ENCODE peak calls at places on chromosomes 16 and 17, in ten cellular contexts. One of them, this sample, is unnamed. For H3K9me3 and H3K36me3, the result is how much of the 10 kb centered on the place peaks cover.

GRCh38 chr17:75765981-75766380 is 989 bp upstream of the GALK1 start:
- DNase-seq in tibial artery: no peak
- DNase-seq in neuronal stem cell: no peak
- DNase-seq in cardiac muscle cell: no peak
- DNase-seq in aorta: peak
- DNase-seq in OCI-LY7: no peak
- DNase-seq in stomach: no peak
- DNase-seq in esophagus muscularis mucosa: no peak
- DNase-seq in CD8-positive, alpha-beta T cell: no peak
- DNase-seq in body of pancreas: no peak
- DNase-seq in this sample: no peak

GRCh38 chr17:16939606-16940115 is 32.3 kb downstream of the TNFRSF13B start:
- DNase-seq in tibial artery: no peak
- DNase-seq in neuronal stem cell: no peak
- DNase-seq in cardiac muscle cell: no peak
- DNase-seq in aorta: peak
- DNase-seq in OCI-LY7: no peak
- DNase-seq in stomach: peak
- DNase-seq in esophagus muscularis mucosa: no peak
- DNase-seq in CD8-positive, alpha-beta T cell: peak
- DNase-seq in body of pancreas: no peak
- DNase-seq in this sample: no peak

GRCh38 chr17:19979917-19980770 is 2.5 kb upstream of the AKAP10 start:
- DNase-seq in tibial artery: peak
- DNase-seq in neuronal stem cell: no peak
- DNase-seq in cardiac muscle cell: peak
- DNase-seq in aorta: peak
- DNase-seq in OCI-LY7: no peak
- DNase-seq in stomach: no peak
- DNase-seq in esophagus muscularis mucosa: no peak
- DNase-seq in CD8-positive, alpha-beta T cell: no peak
- DNase-seq in body of pancreas: peak
- DNase-seq in this sample: no peak

GRCh38 chr17:62627219-62627903 is at the start of gene MRC2:
- DNase-seq in tibial artery: peak
- DNase-seq in neuronal stem cell: peak
- DNase-seq in cardiac muscle cell: peak
- DNase-seq in aorta: peak
- DNase-seq in OCI-LY7: no peak
- DNase-seq in stomach: no peak
- DNase-seq in esophagus muscularis mucosa: no peak
- DNase-seq in CD8-positive, alpha-beta T cell: no peak
- DNase-seq in body of pancreas: peak
- DNase-seq in this sample: no peak

GRCh38 chr17:79919862-79920720 is 80.9 kb upstream of the CBX4 start:
- DNase-seq in tibial artery: no peak
- DNase-seq in neuronal stem cell: no peak
- DNase-seq in cardiac muscle cell: no peak
- DNase-seq in aorta: peak
- DNase-seq in OCI-LY7: no peak
- DNase-seq in stomach: no peak
- DNase-seq in esophagus muscularis mucosa: no peak
- DNase-seq in CD8-positive, alpha-beta T cell: no peak
- DNase-seq in body of pancreas: no peak
- DNase-seq in this sample: no peak

GRCh38 chr17:36188891-36189306 is 7.7 kb downstream of the CCL3L1 start:
- DNase-seq in tibial artery: no peak
- DNase-seq in neuronal stem cell: no peak
- DNase-seq in cardiac muscle cell: peak
- DNase-seq in aorta: no peak
- DNase-seq in OCI-LY7: peak
- DNase-seq in stomach: no peak
- DNase-seq in esophagus muscularis mucosa: no peak
- DNase-seq in CD8-positive, alpha-beta T cell: peak
- DNase-seq in body of pancreas: peak
- DNase-seq in this sample: peak

GRCh38 chr17:17071531-17072360 is 29.5 kb downstream of the MPRIP start:
- DNase-seq in tibial artery: peak
- DNase-seq in neuronal stem cell: no peak
- DNase-seq in cardiac muscle cell: no peak
- DNase-seq in aorta: peak
- DNase-seq in OCI-LY7: no peak
- DNase-seq in stomach: no peak
- DNase-seq in esophagus muscularis mucosa: no peak
- DNase-seq in CD8-positive, alpha-beta T cell: no peak
- DNase-seq in body of pancreas: no peak
- DNase-seq in this sample: no peak

GRCh38 chr17:67050476-67051154 is 6.3 kb downstream of the CACNG1 start:
- DNase-seq in tibial artery: no peak
- DNase-seq in neuronal stem cell: no peak
- DNase-seq in cardiac muscle cell: no peak
- DNase-seq in aorta: no peak
- DNase-seq in OCI-LY7: no peak
- DNase-seq in stomach: no peak
- DNase-seq in esophagus muscularis mucosa: no peak
- DNase-seq in CD8-positive, alpha-beta T cell: no peak
- DNase-seq in body of pancreas: no peak
- DNase-seq in this sample: no peak

GRCh38 chr16:68255712-68256111 is 8.6 kb upstream of the SLC7A6 start:
- DNase-seq in tibial artery: no peak
- DNase-seq in neuronal stem cell: no peak
- DNase-seq in cardiac muscle cell: no peak
- DNase-seq in aorta: no peak
- DNase-seq in OCI-LY7: no peak
- DNase-seq in stomach: no peak
- DNase-seq in esophagus muscularis mucosa: no peak
- DNase-seq in CD8-positive, alpha-beta T cell: no peak
- DNase-seq in body of pancreas: no peak
- DNase-seq in this sample: no peak

GRCh38 chr16:68259007-68259406 is 5.3 kb upstream of the SLC7A6 start:
- DNase-seq in tibial artery: no peak
- DNase-seq in neuronal stem cell: no peak
- DNase-seq in cardiac muscle cell: no peak
- DNase-seq in aorta: no peak
- DNase-seq in OCI-LY7: no peak
- DNase-seq in stomach: no peak
- DNase-seq in esophagus muscularis mucosa: no peak
- DNase-seq in CD8-positive, alpha-beta T cell: no peak
- DNase-seq in body of pancreas: no peak
- DNase-seq in this sample: no peak

GRCh38 chr16:68257251-68257905 is 6.9 kb upstream of the SLC7A6 start:
- DNase-seq in tibial artery: no peak
- DNase-seq in neuronal stem cell: no peak
- DNase-seq in cardiac muscle cell: no peak
- DNase-seq in aorta: no peak
- DNase-seq in OCI-LY7: peak
- DNase-seq in stomach: no peak
- DNase-seq in esophagus muscularis mucosa: no peak
- DNase-seq in CD8-positive, alpha-beta T cell: no peak
- DNase-seq in body of pancreas: no peak
- DNase-seq in this sample: peak

GRCh38 chr16:68259421-68259820 is 4.9 kb upstream of the SLC7A6 start:
- DNase-seq in tibial artery: no peak
- DNase-seq in neuronal stem cell: no peak
- DNase-seq in cardiac muscle cell: no peak
- DNase-seq in aorta: no peak
- DNase-seq in OCI-LY7: no peak
- DNase-seq in stomach: no peak
- DNase-seq in esophagus muscularis mucosa: no peak
- DNase-seq in CD8-positive, alpha-beta T cell: no peak
- DNase-seq in body of pancreas: no peak
- DNase-seq in this sample: no peak

DNA sequence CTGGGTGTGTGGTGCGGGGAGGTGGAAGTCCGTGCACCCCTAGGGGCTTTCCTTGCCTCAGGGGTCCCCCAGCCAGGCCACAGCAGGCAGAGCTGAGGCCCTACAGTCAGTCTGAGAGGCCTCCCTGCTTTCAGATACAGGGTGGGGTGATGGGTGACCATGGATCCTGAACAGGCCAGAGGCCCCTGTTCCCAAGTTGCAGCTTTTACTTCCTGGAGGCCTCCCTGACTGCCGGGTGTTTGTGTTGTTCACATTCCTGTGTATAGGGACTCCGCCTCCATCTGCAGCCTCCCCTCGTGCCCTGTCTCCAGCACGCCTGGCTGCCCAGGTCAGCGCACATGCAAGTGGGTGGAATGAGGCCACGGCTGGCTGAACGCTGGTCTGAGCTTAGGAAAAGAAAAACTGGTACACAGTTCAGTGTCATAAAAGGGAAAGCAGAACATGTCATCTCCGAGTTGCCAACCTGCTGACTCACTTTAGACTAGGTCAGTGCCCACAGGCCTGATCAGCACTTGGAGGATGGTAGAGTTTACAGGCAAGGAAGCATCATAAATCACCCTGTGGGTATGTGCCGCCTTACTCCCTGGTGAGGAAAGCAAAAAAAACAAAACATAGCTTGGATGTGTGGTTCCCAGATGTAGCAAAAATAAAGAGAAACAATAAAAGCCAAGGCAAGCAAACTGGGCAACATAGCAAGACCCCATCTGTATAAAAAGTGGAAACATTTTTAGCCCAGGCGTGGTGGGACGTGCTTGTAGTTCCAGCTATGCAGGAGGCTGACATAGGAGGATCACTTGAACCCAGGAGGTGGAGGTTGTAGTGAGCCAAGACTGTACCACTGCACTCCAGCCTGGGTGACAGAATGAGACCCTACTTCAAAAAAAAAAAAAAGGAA is 6.2 kb upstream of the SLC7A6 start:
- DNase-seq in tibial artery: peak
- DNase-seq in neuronal stem cell: no peak
- DNase-seq in cardiac muscle cell: no peak
- DNase-seq in aorta: peak
- DNase-seq in OCI-LY7: no peak
- DNase-seq in stomach: no peak
- DNase-seq in esophagus muscularis mucosa: no peak
- DNase-seq in CD8-positive, alpha-beta T cell: no peak
- DNase-seq in body of pancreas: no peak
- DNase-seq in this sample: peak
- H3K27ac ChIP-seq in tibial artery: peak
- H3K27ac ChIP-seq in neuronal stem cell: no peak
- H3K27ac ChIP-seq in cardiac muscle cell: no peak
- H3K27ac ChIP-seq in aorta: peak
- H3K27ac ChIP-seq in OCI-LY7: peak
- H3K27ac ChIP-seq in stomach: no peak
- H3K27ac ChIP-seq in esophagus muscularis mucosa: peak
- H3K27ac ChIP-seq in CD8-positive, alpha-beta T cell: no peak
- H3K27ac ChIP-seq in body of pancreas: no peak
- H3K27ac ChIP-seq in this sample: no peak

DNA sequence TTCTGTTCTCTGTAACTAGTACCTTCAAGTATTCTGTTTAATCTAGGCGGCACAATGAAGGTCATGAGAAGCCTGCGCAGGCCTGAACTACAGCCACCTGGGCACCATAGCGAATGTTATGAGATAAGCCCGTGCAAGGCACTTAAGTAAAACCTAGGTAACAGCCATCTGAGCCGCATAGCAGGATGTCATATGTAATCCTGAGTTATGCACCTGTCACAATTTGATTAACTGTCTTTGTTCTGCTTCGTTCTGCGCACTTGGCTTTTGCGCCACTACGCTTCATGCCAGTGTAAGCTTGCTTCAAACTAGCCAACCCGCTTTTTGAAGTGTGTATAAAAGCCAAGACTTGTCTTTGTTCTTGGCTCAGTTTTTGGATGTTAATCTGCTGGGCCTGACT is 449.8 kb downstream of the KCNJ18 start:
- DNase-seq in tibial artery: no peak
- DNase-seq in neuronal stem cell: no peak
- DNase-seq in cardiac muscle cell: no peak
- DNase-seq in aorta: no peak
- DNase-seq in OCI-LY7: no peak
- DNase-seq in stomach: no peak
- DNase-seq in esophagus muscularis mucosa: no peak
- DNase-seq in CD8-positive, alpha-beta T cell: no peak
- DNase-seq in body of pancreas: no peak
- DNase-seq in this sample: no peak
- H3K9me3 ChIP-seq in tibial artery: under half
- H3K9me3 ChIP-seq in neuronal stem cell: under half
- H3K9me3 ChIP-seq in cardiac muscle cell: under half
- H3K9me3 ChIP-seq in aorta: under half
- H3K9me3 ChIP-seq in OCI-LY7: under half
- H3K9me3 ChIP-seq in stomach: under half
- H3K9me3 ChIP-seq in esophagus muscularis mucosa: under half
- H3K9me3 ChIP-seq in CD8-positive, alpha-beta T cell: under half
- H3K9me3 ChIP-seq in body of pancreas: under half
- H3K9me3 ChIP-seq in this sample: under half

DNA sequence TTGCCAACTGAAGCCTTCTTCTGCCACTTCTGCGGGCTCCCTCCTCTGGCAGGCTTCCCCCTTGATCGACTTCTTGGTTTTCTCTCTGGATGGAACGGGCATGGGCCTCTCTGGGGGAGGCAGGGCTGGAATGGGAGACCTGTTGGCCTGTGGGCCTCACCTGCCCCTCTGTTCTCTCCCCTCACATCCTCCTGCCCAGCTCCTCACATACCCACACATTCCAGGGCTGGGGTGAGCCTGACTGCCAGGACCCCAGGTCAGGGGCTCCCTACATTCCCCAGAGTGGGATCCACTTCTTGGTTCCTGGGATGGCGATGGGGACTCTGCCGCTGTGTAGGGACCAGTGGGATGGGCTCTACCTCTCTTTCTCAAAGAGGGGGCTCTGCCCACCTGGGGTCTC is 6.5 kb upstream of the LASP1NB start:
- DNase-seq in tibial artery: no peak
- DNase-seq in neuronal stem cell: no peak
- DNase-seq in cardiac muscle cell: no peak
- DNase-seq in aorta: no peak
- DNase-seq in OCI-LY7: no peak
- DNase-seq in stomach: no peak
- DNase-seq in esophagus muscularis mucosa: no peak
- DNase-seq in CD8-positive, alpha-beta T cell: no peak
- DNase-seq in body of pancreas: no peak
- DNase-seq in this sample: no peak
- H3K36me3 ChIP-seq in tibial artery: half or more
- H3K36me3 ChIP-seq in neuronal stem cell: half or more
- H3K36me3 ChIP-seq in cardiac muscle cell: under half
- H3K36me3 ChIP-seq in aorta: under half
- H3K36me3 ChIP-seq in OCI-LY7: half or more
- H3K36me3 ChIP-seq in stomach: half or more
- H3K36me3 ChIP-seq in esophagus muscularis mucosa: half or more
- H3K36me3 ChIP-seq in CD8-positive, alpha-beta T cell: half or more
- H3K36me3 ChIP-seq in body of pancreas: under half
- H3K36me3 ChIP-seq in this sample: under half

DNA sequence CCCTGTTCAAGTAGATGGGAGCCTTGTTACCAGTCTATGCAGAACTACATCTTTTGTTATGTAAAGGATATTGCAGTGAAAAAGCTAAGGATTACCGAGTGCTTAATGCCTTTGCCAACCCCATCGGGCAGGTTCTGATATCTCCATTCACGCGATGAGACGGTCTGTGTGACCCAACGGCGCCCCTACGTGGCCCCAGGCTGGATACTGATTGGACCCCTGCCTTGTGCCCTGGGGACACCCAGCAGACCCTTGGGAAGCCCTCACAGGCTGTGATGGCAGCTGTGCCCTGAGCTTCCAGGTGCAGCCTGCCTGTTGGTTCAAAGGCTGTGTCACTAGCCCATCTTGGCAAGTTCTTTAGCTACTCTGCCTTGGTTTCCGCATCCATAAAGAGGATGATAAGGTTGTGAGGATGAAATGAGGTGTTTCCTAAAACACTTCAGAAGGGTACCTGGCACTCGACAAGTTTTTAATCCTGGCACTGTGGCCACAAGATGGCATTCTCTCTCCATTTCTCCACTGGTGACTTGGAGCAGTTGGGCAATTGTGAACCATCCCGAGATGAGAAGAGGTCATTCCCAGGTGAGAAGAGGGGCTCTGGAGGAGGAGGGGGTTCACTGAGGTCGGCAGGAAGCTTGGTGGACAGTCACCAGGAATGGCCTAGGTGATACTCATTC is 33.6 kb downstream of the HAPSTR1 start:
- DNase-seq in tibial artery: no peak
- DNase-seq in neuronal stem cell: no peak
- DNase-seq in cardiac muscle cell: no peak
- DNase-seq in aorta: no peak
- DNase-seq in OCI-LY7: no peak
- DNase-seq in stomach: no peak
- DNase-seq in esophagus muscularis mucosa: no peak
- DNase-seq in CD8-positive, alpha-beta T cell: no peak
- DNase-seq in body of pancreas: no peak
- DNase-seq in this sample: no peak
- H3K27ac ChIP-seq in tibial artery: no peak
- H3K27ac ChIP-seq in neuronal stem cell: no peak
- H3K27ac ChIP-seq in cardiac muscle cell: no peak
- H3K27ac ChIP-seq in aorta: no peak
- H3K27ac ChIP-seq in OCI-LY7: no peak
- H3K27ac ChIP-seq in stomach: no peak
- H3K27ac ChIP-seq in esophagus muscularis mucosa: no peak
- H3K27ac ChIP-seq in CD8-positive, alpha-beta T cell: no peak
- H3K27ac ChIP-seq in body of pancreas: no peak
- H3K27ac ChIP-seq in this sample: no peak